ENCODE peak calls at places on chromosomes 7 and 10, in ten cellular contexts. One of them, this sample, is unnamed.

GRCh38 chr10:122208616-122209430 is 62.3 kb upstream of the BTBD16 start:
- DNase-seq in stimulated activated CD4-positive, alpha-beta T cell treated with anti-CD3 and anti-CD28 coated beads, Interleukin-12 subunit alpha, Interleukin-12 subunit beta, amount 100 ng/mL, for 4 hours: no peak
- DNase-seq in RWPE1: no peak
- DNase-seq in NCI-H345: no peak
- DNase-seq in fibroblast of lung: no peak
- DNase-seq in HT1080: no peak
- DNase-seq in activated CD8-positive, alpha-beta memory T cell treated with anti-CD3 and anti-CD28 coated beads for 48 hours: no peak
- DNase-seq in neural progenitor cell: no peak
- DNase-seq in activated T-cell treated with anti-CD3 and anti-CD28 coated beads, Interleukin-2, amount 50 U/mL, for 1 hour: no peak
- DNase-seq in activated gamma-delta T cell treated with anti-CD3 and anti-CD28 coated beads, Interleukin-2, amount 50 U/mL, for 16 hours: no peak
- DNase-seq in this sample: no peak

GRCh38 chr10:59900044-59900727 is 6.2 kb downstream of the CCDC6 start:
- DNase-seq in stimulated activated CD4-positive, alpha-beta T cell treated with anti-CD3 and anti-CD28 coated beads, Interleukin-12 subunit alpha, Interleukin-12 subunit beta, amount 100 ng/mL, for 4 hours: no peak
- DNase-seq in RWPE1: no peak
- DNase-seq in NCI-H345: no peak
- DNase-seq in fibroblast of lung: no peak
- DNase-seq in HT1080: no peak
- DNase-seq in activated CD8-positive, alpha-beta memory T cell treated with anti-CD3 and anti-CD28 coated beads for 48 hours: no peak
- DNase-seq in neural progenitor cell: no peak
- DNase-seq in activated T-cell treated with anti-CD3 and anti-CD28 coated beads, Interleukin-2, amount 50 U/mL, for 1 hour: no peak
- DNase-seq in activated gamma-delta T cell treated with anti-CD3 and anti-CD28 coated beads, Interleukin-2, amount 50 U/mL, for 16 hours: no peak
- DNase-seq in this sample: no peak

GRCh38 chr7:134101716-134102115 is 25.4 kb upstream of the LRGUK start:
- DNase-seq in stimulated activated CD4-positive, alpha-beta T cell treated with anti-CD3 and anti-CD28 coated beads, Interleukin-12 subunit alpha, Interleukin-12 subunit beta, amount 100 ng/mL, for 4 hours: no peak
- DNase-seq in RWPE1: no peak
- DNase-seq in NCI-H345: no peak
- DNase-seq in fibroblast of lung: no peak
- DNase-seq in HT1080: no peak
- DNase-seq in activated CD8-positive, alpha-beta memory T cell treated with anti-CD3 and anti-CD28 coated beads for 48 hours: no peak
- DNase-seq in neural progenitor cell: no peak
- DNase-seq in activated T-cell treated with anti-CD3 and anti-CD28 coated beads, Interleukin-2, amount 50 U/mL, for 1 hour: no peak
- DNase-seq in activated gamma-delta T cell treated with anti-CD3 and anti-CD28 coated beads, Interleukin-2, amount 50 U/mL, for 16 hours: no peak
- DNase-seq in this sample: no peak

GRCh38 chr7:128056901-128057300 is 25.7 kb upstream of the LRRC4 start:
- DNase-seq in stimulated activated CD4-positive, alpha-beta T cell treated with anti-CD3 and anti-CD28 coated beads, Interleukin-12 subunit alpha, Interleukin-12 subunit beta, amount 100 ng/mL, for 4 hours: no peak
- DNase-seq in RWPE1: no peak
- DNase-seq in NCI-H345: no peak
- DNase-seq in fibroblast of lung: peak; percentile 96
- DNase-seq in HT1080: peak; percentile 88
- DNase-seq in activated CD8-positive, alpha-beta memory T cell treated with anti-CD3 and anti-CD28 coated beads for 48 hours: no peak
- DNase-seq in neural progenitor cell: no peak
- DNase-seq in activated T-cell treated with anti-CD3 and anti-CD28 coated beads, Interleukin-2, amount 50 U/mL, for 1 hour: no peak
- DNase-seq in activated gamma-delta T cell treated with anti-CD3 and anti-CD28 coated beads, Interleukin-2, amount 50 U/mL, for 16 hours: no peak
- DNase-seq in this sample: no peak

GRCh38 chr7:77269360-77270075 is 69.9 kb upstream of the FGL2 start:
- DNase-seq in stimulated activated CD4-positive, alpha-beta T cell treated with anti-CD3 and anti-CD28 coated beads, Interleukin-12 subunit alpha, Interleukin-12 subunit beta, amount 100 ng/mL, for 4 hours: no peak
- DNase-seq in RWPE1: no peak
- DNase-seq in NCI-H345: no peak
- DNase-seq in fibroblast of lung: peak; percentile 40
- DNase-seq in HT1080: no peak
- DNase-seq in activated CD8-positive, alpha-beta memory T cell treated with anti-CD3 and anti-CD28 coated beads for 48 hours: no peak
- DNase-seq in neural progenitor cell: no peak
- DNase-seq in activated T-cell treated with anti-CD3 and anti-CD28 coated beads, Interleukin-2, amount 50 U/mL, for 1 hour: no peak
- DNase-seq in activated gamma-delta T cell treated with anti-CD3 and anti-CD28 coated beads, Interleukin-2, amount 50 U/mL, for 16 hours: no peak
- DNase-seq in this sample: no peak

GRCh38 chr7:5296627-5297226 is 14.0 kb downstream of the SLC29A4 start:
- DNase-seq in stimulated activated CD4-positive, alpha-beta T cell treated with anti-CD3 and anti-CD28 coated beads, Interleukin-12 subunit alpha, Interleukin-12 subunit beta, amount 100 ng/mL, for 4 hours: peak; percentile 63
- DNase-seq in RWPE1: peak; percentile 45
- DNase-seq in NCI-H345: no peak
- DNase-seq in fibroblast of lung: no peak
- DNase-seq in HT1080: no peak
- DNase-seq in activated CD8-positive, alpha-beta memory T cell treated with anti-CD3 and anti-CD28 coated beads for 48 hours: peak; percentile 56
- DNase-seq in neural progenitor cell: peak; percentile 95
- DNase-seq in activated T-cell treated with anti-CD3 and anti-CD28 coated beads, Interleukin-2, amount 50 U/mL, for 1 hour: peak; percentile 74
- DNase-seq in activated gamma-delta T cell treated with anti-CD3 and anti-CD28 coated beads, Interleukin-2, amount 50 U/mL, for 16 hours: peak; percentile 51
- DNase-seq in this sample: no peak

GRCh38 chr7:159062596-159062995 is 82.1 kb downstream of the VIPR2 start:
- DNase-seq in stimulated activated CD4-positive, alpha-beta T cell treated with anti-CD3 and anti-CD28 coated beads, Interleukin-12 subunit alpha, Interleukin-12 subunit beta, amount 100 ng/mL, for 4 hours: no peak
- DNase-seq in RWPE1: no peak
- DNase-seq in NCI-H345: no peak
- DNase-seq in fibroblast of lung: no peak
- DNase-seq in HT1080: peak; percentile 26
- DNase-seq in activated CD8-positive, alpha-beta memory T cell treated with anti-CD3 and anti-CD28 coated beads for 48 hours: no peak
- DNase-seq in neural progenitor cell: no peak
- DNase-seq in activated T-cell treated with anti-CD3 and anti-CD28 coated beads, Interleukin-2, amount 50 U/mL, for 1 hour: no peak
- DNase-seq in activated gamma-delta T cell treated with anti-CD3 and anti-CD28 coated beads, Interleukin-2, amount 50 U/mL, for 16 hours: no peak
- DNase-seq in this sample: no peak

GRCh38 chr7:80359476-80359875 is 152.4 kb downstream of the GNAT3 start:
- DNase-seq in stimulated activated CD4-positive, alpha-beta T cell treated with anti-CD3 and anti-CD28 coated beads, Interleukin-12 subunit alpha, Interleukin-12 subunit beta, amount 100 ng/mL, for 4 hours: no peak
- DNase-seq in RWPE1: no peak
- DNase-seq in NCI-H345: no peak
- DNase-seq in fibroblast of lung: no peak
- DNase-seq in HT1080: no peak
- DNase-seq in activated CD8-positive, alpha-beta memory T cell treated with anti-CD3 and anti-CD28 coated beads for 48 hours: no peak
- DNase-seq in neural progenitor cell: no peak
- DNase-seq in activated T-cell treated with anti-CD3 and anti-CD28 coated beads, Interleukin-2, amount 50 U/mL, for 1 hour: no peak
- DNase-seq in activated gamma-delta T cell treated with anti-CD3 and anti-CD28 coated beads, Interleukin-2, amount 50 U/mL, for 16 hours: no peak
- DNase-seq in this sample: no peak

GRCh38 chr10:72088879-72089585 is 681 bp upstream of the SPOCK2 start:
- DNase-seq in stimulated activated CD4-positive, alpha-beta T cell treated with anti-CD3 and anti-CD28 coated beads, Interleukin-12 subunit alpha, Interleukin-12 subunit beta, amount 100 ng/mL, for 4 hours: peak; percentile 46
- DNase-seq in RWPE1: no peak
- DNase-seq in NCI-H345: peak; percentile 29
- DNase-seq in fibroblast of lung: no peak
- DNase-seq in HT1080: no peak
- DNase-seq in activated CD8-positive, alpha-beta memory T cell treated with anti-CD3 and anti-CD28 coated beads for 48 hours: no peak
- DNase-seq in neural progenitor cell: peak; percentile 60
- DNase-seq in activated T-cell treated with anti-CD3 and anti-CD28 coated beads, Interleukin-2, amount 50 U/mL, for 1 hour: no peak
- DNase-seq in activated gamma-delta T cell treated with anti-CD3 and anti-CD28 coated beads, Interleukin-2, amount 50 U/mL, for 16 hours: peak; percentile 32
- DNase-seq in this sample: no peak

GRCh38 chr7:64183126-64183742 is 23.8 kb upstream of the ZNF735 start:
- DNase-seq in stimulated activated CD4-positive, alpha-beta T cell treated with anti-CD3 and anti-CD28 coated beads, Interleukin-12 subunit alpha, Interleukin-12 subunit beta, amount 100 ng/mL, for 4 hours: peak; percentile 46
- DNase-seq in RWPE1: no peak
- DNase-seq in NCI-H345: no peak
- DNase-seq in fibroblast of lung: no peak
- DNase-seq in HT1080: no peak
- DNase-seq in activated CD8-positive, alpha-beta memory T cell treated with anti-CD3 and anti-CD28 coated beads for 48 hours: peak; percentile 29
- DNase-seq in neural progenitor cell: no peak
- DNase-seq in activated T-cell treated with anti-CD3 and anti-CD28 coated beads, Interleukin-2, amount 50 U/mL, for 1 hour: peak; percentile 51
- DNase-seq in activated gamma-delta T cell treated with anti-CD3 and anti-CD28 coated beads, Interleukin-2, amount 50 U/mL, for 16 hours: peak; percentile 13
- DNase-seq in this sample: no peak

GRCh38 chr10:28533571-28534304 is 820 bp downstream of the WAC start:
- DNase-seq in stimulated activated CD4-positive, alpha-beta T cell treated with anti-CD3 and anti-CD28 coated beads, Interleukin-12 subunit alpha, Interleukin-12 subunit beta, amount 100 ng/mL, for 4 hours: peak; percentile 66
- DNase-seq in RWPE1: peak; percentile 49
- DNase-seq in NCI-H345: peak; percentile 47
- DNase-seq in fibroblast of lung: peak; percentile 36
- DNase-seq in HT1080: no peak
- DNase-seq in activated CD8-positive, alpha-beta memory T cell treated with anti-CD3 and anti-CD28 coated beads for 48 hours: peak; percentile 46
- DNase-seq in neural progenitor cell: peak; percentile 79
- DNase-seq in activated T-cell treated with anti-CD3 and anti-CD28 coated beads, Interleukin-2, amount 50 U/mL, for 1 hour: peak; percentile 73
- DNase-seq in activated gamma-delta T cell treated with anti-CD3 and anti-CD28 coated beads, Interleukin-2, amount 50 U/mL, for 16 hours: peak; percentile 48
- DNase-seq in this sample: peak; percentile 71

GRCh38 chr7:150939052-150939810 is 38.9 kb downstream of the KCNH2 start:
- DNase-seq in stimulated activated CD4-positive, alpha-beta T cell treated with anti-CD3 and anti-CD28 coated beads, Interleukin-12 subunit alpha, Interleukin-12 subunit beta, amount 100 ng/mL, for 4 hours: no peak
- DNase-seq in RWPE1: no peak
- DNase-seq in NCI-H345: no peak
- DNase-seq in fibroblast of lung: no peak
- DNase-seq in HT1080: no peak
- DNase-seq in activated CD8-positive, alpha-beta memory T cell treated with anti-CD3 and anti-CD28 coated beads for 48 hours: no peak
- DNase-seq in neural progenitor cell: no peak
- DNase-seq in activated T-cell treated with anti-CD3 and anti-CD28 coated beads, Interleukin-2, amount 50 U/mL, for 1 hour: peak; percentile 8
- DNase-seq in activated gamma-delta T cell treated with anti-CD3 and anti-CD28 coated beads, Interleukin-2, amount 50 U/mL, for 16 hours: no peak
- DNase-seq in this sample: peak; percentile 18

GRCh38 chr10:133008196-133008595 is 65.8 kb upstream of the CFAP46 start:
- DNase-seq in stimulated activated CD4-positive, alpha-beta T cell treated with anti-CD3 and anti-CD28 coated beads, Interleukin-12 subunit alpha, Interleukin-12 subunit beta, amount 100 ng/mL, for 4 hours: no peak
- DNase-seq in RWPE1: no peak
- DNase-seq in NCI-H345: no peak
- DNase-seq in fibroblast of lung: no peak
- DNase-seq in HT1080: no peak
- DNase-seq in activated CD8-positive, alpha-beta memory T cell treated with anti-CD3 and anti-CD28 coated beads for 48 hours: no peak
- DNase-seq in neural progenitor cell: no peak
- DNase-seq in activated T-cell treated with anti-CD3 and anti-CD28 coated beads, Interleukin-2, amount 50 U/mL, for 1 hour: no peak
- DNase-seq in activated gamma-delta T cell treated with anti-CD3 and anti-CD28 coated beads, Interleukin-2, amount 50 U/mL, for 16 hours: no peak
- DNase-seq in this sample: no peak

GRCh38 chr7:136514776-136515175 is 353.7 kb upstream of the CHRM2 start:
- DNase-seq in stimulated activated CD4-positive, alpha-beta T cell treated with anti-CD3 and anti-CD28 coated beads, Interleukin-12 subunit alpha, Interleukin-12 subunit beta, amount 100 ng/mL, for 4 hours: no peak
- DNase-seq in RWPE1: no peak
- DNase-seq in NCI-H345: no peak
- DNase-seq in fibroblast of lung: no peak
- DNase-seq in HT1080: no peak
- DNase-seq in activated CD8-positive, alpha-beta memory T cell treated with anti-CD3 and anti-CD28 coated beads for 48 hours: no peak
- DNase-seq in neural progenitor cell: peak; percentile 50
- DNase-seq in activated T-cell treated with anti-CD3 and anti-CD28 coated beads, Interleukin-2, amount 50 U/mL, for 1 hour: no peak
- DNase-seq in activated gamma-delta T cell treated with anti-CD3 and anti-CD28 coated beads, Interleukin-2, amount 50 U/mL, for 16 hours: no peak
- DNase-seq in this sample: no peak

GRCh38 chr7:40283391-40283790 is 148.6 kb downstream of the SUGCT start:
- DNase-seq in stimulated activated CD4-positive, alpha-beta T cell treated with anti-CD3 and anti-CD28 coated beads, Interleukin-12 subunit alpha, Interleukin-12 subunit beta, amount 100 ng/mL, for 4 hours: no peak
- DNase-seq in RWPE1: no peak
- DNase-seq in NCI-H345: no peak
- DNase-seq in fibroblast of lung: peak; percentile 84
- DNase-seq in HT1080: no peak
- DNase-seq in activated CD8-positive, alpha-beta memory T cell treated with anti-CD3 and anti-CD28 coated beads for 48 hours: no peak
- DNase-seq in neural progenitor cell: no peak
- DNase-seq in activated T-cell treated with anti-CD3 and anti-CD28 coated beads, Interleukin-2, amount 50 U/mL, for 1 hour: no peak
- DNase-seq in activated gamma-delta T cell treated with anti-CD3 and anti-CD28 coated beads, Interleukin-2, amount 50 U/mL, for 16 hours: no peak
- DNase-seq in this sample: no peak

GRCh38 chr7:133230591-133231194 is 22.2 kb upstream of the EXOC4 start:
- DNase-seq in stimulated activated CD4-positive, alpha-beta T cell treated with anti-CD3 and anti-CD28 coated beads, Interleukin-12 subunit alpha, Interleukin-12 subunit beta, amount 100 ng/mL, for 4 hours: peak; percentile 25
- DNase-seq in RWPE1: no peak
- DNase-seq in NCI-H345: peak; percentile 35
- DNase-seq in fibroblast of lung: peak; percentile 16
- DNase-seq in HT1080: peak; percentile 42
- DNase-seq in activated CD8-positive, alpha-beta memory T cell treated with anti-CD3 and anti-CD28 coated beads for 48 hours: peak; percentile 27
- DNase-seq in neural progenitor cell: peak; percentile 62
- DNase-seq in activated T-cell treated with anti-CD3 and anti-CD28 coated beads, Interleukin-2, amount 50 U/mL, for 1 hour: no peak
- DNase-seq in activated gamma-delta T cell treated with anti-CD3 and anti-CD28 coated beads, Interleukin-2, amount 50 U/mL, for 16 hours: no peak
- DNase-seq in this sample: no peak